ENCODE peak calls at places on chromosomes 11 and 22, in eight cellular contexts. H is SW 1271; L is CD8-positive, alpha-beta memory T cell; I is astrocyte of the cerebellum; A is cardiac fibroblast; Z is AG08395; Q is neural crest cell; C is PC-3. V is an unnamed sample.

GRCh38 chr11:15123849-15124248 is 9.1 kb downstream of the INSC start:
- DNase-seq in H (peak; percentile 57), L (no peak), I (no peak), A (peak; percentile 47), Z (peak; percentile 82), Q (no peak), C (peak; percentile 52), V (no peak)

GRCh38 chr11:2888266-2888968 is 2.8 kb upstream of the CDKN1C start:
- DNase-seq in H (peak; percentile 77), L (peak; percentile 77), I (peak; percentile 73), A (peak; percentile 93), Z (peak; percentile 85), Q (peak; percentile 99), C (peak; percentile 90), V (peak; percentile 87)

GRCh38 chr11:122028561-122028960 is 87.5 kb downstream of the BLID start:
- DNase-seq in H (no peak), L (no peak), I (no peak), A (no peak), Z (no peak), Q (no peak), C (no peak), V (no peak)

GRCh38 chr22:19036523-19037273 is 85.5 kb downstream of the DGCR2 start:
- DNase-seq in H (no peak), L (no peak), I (no peak), A (peak; percentile 13), Z (no peak), Q (no peak), C (no peak), V (no peak)

GRCh38 chr22:24518774-24519485 is 23.8 kb downstream of the UPB1 start:
- DNase-seq in H (no peak), L (no peak), I (no peak), A (no peak), Z (no peak), Q (no peak), C (no peak), V (no peak)

GRCh38 chr22:40213478-40213877 is 35.8 kb downstream of the TNRC6B start:
- DNase-seq in H (no peak), L (no peak), I (no peak), A (no peak), Z (no peak), Q (no peak), C (no peak), V (no peak)

GRCh38 chr22:37186228-37186996 is 1.6 kb downstream of the C1QTNF6 start:
- DNase-seq in H (peak; percentile 60), L (peak; percentile 79), I (peak; percentile 63), A (peak; percentile 92), Z (peak; percentile 85), Q (no peak), C (peak; percentile 60), V (no peak)

GRCh38 chr22:30685178-30685577 is 9.5 kb upstream of the OSBP2 start:
- DNase-seq in H (no peak), L (no peak), I (no peak), A (no peak), Z (no peak), Q (no peak), C (no peak), V (no peak)

GRCh38 chr11:9568854-9569587 is 4.4 kb upstream of the WEE1 start:
- DNase-seq in H (peak; percentile 64), L (no peak), I (peak; percentile 96), A (peak; percentile 95), Z (peak; percentile 62), Q (no peak), C (peak; percentile 97), V (no peak)

GRCh38 chr11:87722756-87723599 is 452.3 kb downstream of the RAB38 start:
- DNase-seq in H (peak; percentile 19), L (no peak), I (no peak), A (peak; percentile 10), Z (peak; percentile 37), Q (no peak), C (peak; percentile 64), V (no peak)

GRCh38 chr11:2399488-2400068 is 972 bp upstream of the TSSC4 start:
- DNase-seq in H (no peak), L (peak; percentile 20), I (no peak), A (peak; percentile 41), Z (no peak), Q (no peak), C (no peak), V (no peak)

GRCh38 chr11:32333335-32333991 is 101.9 kb downstream of the WT1 start:
- DNase-seq in H (no peak), L (no peak), I (peak; percentile 40), A (peak; percentile 64), Z (peak; percentile 69), Q (peak; percentile 62), C (peak; percentile 23), V (peak; percentile 11)

GRCh38 chr22:45446216-45446615 is 32.7 kb downstream of the RIBC2 start:
- DNase-seq in H (no peak), L (no peak), I (no peak), A (no peak), Z (peak; percentile 44), Q (no peak), C (no peak), V (no peak)

GRCh38 chr22:27990451-27990840 is 71.4 kb upstream of the PITPNB start:
- DNase-seq in H (no peak), L (no peak), I (no peak), A (no peak), Z (no peak), Q (no peak), C (no peak), V (no peak)

GRCh38 chr11:34633990-34634725 is 13.3 kb downstream of the EHF start:
- DNase-seq in H (no peak), L (no peak), I (no peak), A (peak; percentile 53), Z (no peak), Q (no peak), C (peak; percentile 49), V (no peak)

GRCh38 chr11:110026823-110027626 is 66.2 kb upstream of the ZC3H12C start:
- DNase-seq in H (no peak), L (no peak), I (no peak), A (no peak), Z (no peak), Q (no peak), C (no peak), V (no peak)

GRCh38 chr22:47148510-47148909 is 386.1 kb downstream of the TBC1D22A start:
- DNase-seq in H (no peak), L (no peak), I (no peak), A (no peak), Z (no peak), Q (no peak), C (no peak), V (no peak)

GRCh38 chr11:46504817-46505613 is 88.8 kb downstream of the AMBRA1 start:
- DNase-seq in H (no peak), L (no peak), I (no peak), A (no peak), Z (no peak), Q (no peak), C (no peak), V (no peak)

GRCh38 chr11:99277281-99277680 is 256.5 kb downstream of the CNTN5 start:
- DNase-seq in H (no peak), L (no peak), I (no peak), A (no peak), Z (no peak), Q (no peak), C (no peak), V (no peak)

GRCh38 chr11:83161610-83162199 is 4.8 kb downstream of the PCF11 start:
- DNase-seq in H (no peak), L (no peak), I (no peak), A (no peak), Z (no peak), Q (no peak), C (no peak), V (no peak)

GRCh38 chr11:77821349-77821851 is 456 bp downstream of the AAMDC start:
- DNase-seq in H (peak; percentile 29), L (no peak), I (no peak), A (peak; percentile 58), Z (peak; percentile 47), Q (no peak), C (peak; percentile 31), V (no peak)

GRCh38 chr22:45703758-45704157 is 32.1 kb downstream of the ATXN10 start:
- DNase-seq in H (no peak), L (no peak), I (no peak), A (no peak), Z (no peak), Q (no peak), C (no peak), V (no peak)

GRCh38 chr11:132202621-132203020 is 832.2 kb downstream of the NTM start:
- DNase-seq in H (no peak), L (no peak), I (peak; percentile 16), A (no peak), Z (peak; percentile 69), Q (no peak), C (no peak), V (no peak)

GRCh38 chr22:40220316-40221054 is 42.8 kb downstream of the TNRC6B start:
- DNase-seq in H (no peak), L (no peak), I (no peak), A (peak; percentile 57), Z (no peak), Q (no peak), C (no peak), V (no peak)

GRCh38 chr11:11435673-11436072 is 82.6 kb upstream of the CSNK2A3 start:
- DNase-seq in H (no peak), L (no peak), I (no peak), A (no peak), Z (no peak), Q (no peak), C (no peak), V (no peak)

GRCh38 chr11:127670372-127670771 is 669.8 kb upstream of the KIRREL3 start:
- DNase-seq in H (no peak), L (no peak), I (no peak), A (no peak), Z (no peak), Q (no peak), C (no peak), V (no peak)

GRCh38 chr11:3000032-3000961 is 8.2 kb upstream of the NAP1L4 start:
- DNase-seq in H (no peak), L (no peak), I (peak; percentile 41), A (peak; percentile 79), Z (no peak), Q (no peak), C (no peak), V (no peak)

GRCh38 chr11:61294717-61295595 is at the start of gene VWCE:
- DNase-seq in H (no peak), L (peak; percentile 67), I (no peak), A (peak; percentile 64), Z (peak; percentile 64), Q (peak; percentile 74), C (peak; percentile 55), V (peak; percentile 44)

GRCh38 chr11:35764414-35764813 is 101.8 kb downstream of the TRIM44 start:
- DNase-seq in H (no peak), L (no peak), I (no peak), A (no peak), Z (no peak), Q (no peak), C (no peak), V (no peak)

GRCh38 chr11:73493838-73494598 is 103.9 kb downstream of the FAM168A start:
- DNase-seq in H (peak; percentile 55), L (no peak), I (peak; percentile 74), A (peak; percentile 82), Z (peak; percentile 88), Q (no peak), C (peak; percentile 94), V (no peak)

GRCh38 chr11:27722117-27722844 is 22.0 kb upstream of the BDNF start:
- DNase-seq in H (no peak), L (no peak), I (no peak), A (peak; percentile 32), Z (peak; percentile 31), Q (peak; percentile 18), C (no peak), V (no peak)

GRCh38 chr22:49937758-49938564 is 19.5 kb downstream of the CRELD2 start:
- DNase-seq in H (no peak), L (no peak), I (no peak), A (peak; percentile 35), Z (no peak), Q (no peak), C (no peak), V (no peak)